ENCODE peak calls at places on chromosomes 6 and 20, in seven cellular contexts. N is GM12892, G is HepG2, L is SK-N-SH, A is GM12878, M is GM12891, X is H1. P is an unnamed sample.

GRCh38 chr20:25508083-25508770 is 77.1 kb downstream of the NINL start:
- DNase-seq in N (no peak), G (peak), L (no peak), A (no peak), M (no peak), X (no peak), P (no peak)

GRCh38 chr20:36477475-36477874 is 63.8 kb upstream of the MYL9 start:
- DNase-seq in L (no peak), G (no peak), X (no peak), N (no peak), M (no peak), A (no peak), P (no peak)

GRCh38 chr6:150236114-150236513 is 93.3 kb downstream of the PPP1R14C start:
- DNase-seq in N (no peak), L (no peak), A (no peak), G (no peak), M (no peak), X (no peak), P (no peak)

GRCh38 chr20:54123587-54124180 is 50.1 kb downstream of the CYP24A1 start:
- DNase-seq in M (no peak), A (no peak), X (peak), L (no peak), G (peak), N (no peak), P (no peak)

GRCh38 chr20:47956261-47956995 is 171.1 kb upstream of the SULF2 start:
- DNase-seq in G (no peak), N (no peak), L (no peak), A (no peak), M (no peak), X (no peak), P (no peak)

GRCh38 chr6:48584846-48585245 is 473.8 kb upstream of the PTCHD4 start:
- DNase-seq in G (no peak), L (no peak), X (no peak), A (no peak), N (no peak), M (no peak), P (no peak)

GRCh38 chr6:64084201-64084663 is 448.6 kb downstream of the PHF3 start:
- DNase-seq in G (peak), X (no peak), L (no peak), A (no peak), N (no peak), M (no peak), P (no peak)

GRCh38 chr20:10433014-10433622 is 904 bp downstream of the MKKS start:
- DNase-seq in M (no peak), A (no peak), X (no peak), L (peak), N (no peak), G (peak), P (no peak)

GRCh38 chr20:49899551-49900383 is 15.6 kb downstream of the SPATA2 start:
- DNase-seq in L (no peak), G (no peak), A (no peak), N (no peak), M (no peak), X (no peak), P (no peak)

GRCh38 chr6:166946125-166946524 is 10.2 kb downstream of the RNASET2 start:
- DNase-seq in L (no peak), X (no peak), G (no peak), N (no peak), M (no peak), A (no peak), P (no peak)

GRCh38 chr20:2750343-2751251 is 49.8 kb downstream of the CPXM1 start:
- DNase-seq in L (no peak), M (no peak), A (no peak), X (no peak), N (no peak), G (peak), P (peak)

GRCh38 chr6:75759207-75759606 is 10.2 kb downstream of the MYO6 start:
- DNase-seq in A (no peak), M (no peak), X (no peak), L (no peak), N (no peak), G (no peak), P (no peak)

GRCh38 chr6:11198663-11199603 is 33.5 kb downstream of the NEDD9 start:
- DNase-seq in L (no peak), X (no peak), N (no peak), M (peak), A (no peak), G (no peak), P (no peak)

GRCh38 chr20:44032583-44033138 is 118.0 kb downstream of the TOX2 start:
- DNase-seq in G (no peak), M (no peak), N (no peak), L (no peak), X (no peak), A (no peak), P (no peak)

GRCh38 chr6:12017263-12017662 is 5.2 kb downstream of the HIVEP1 start:
- DNase-seq in X (no peak), A (no peak), M (no peak), L (no peak), G (no peak), N (no peak), P (no peak)

GRCh38 chr20:59778615-59779200 is 154.7 kb downstream of the SYCP2 start:
- DNase-seq in A (no peak), G (no peak), N (no peak), L (no peak), X (no peak), M (no peak), P (no peak)

GRCh38 chr6:107811591-107812218 is 12.4 kb downstream of the SCML4 start:
- DNase-seq in A (no peak), M (no peak), N (no peak), X (no peak), L (no peak), G (no peak), P (no peak)

GRCh38 chr20:39290575-39290974 is 328.4 kb downstream of the DHX35 start:
- DNase-seq in A (no peak), N (no peak), X (no peak), M (no peak), L (no peak), G (no peak), P (no peak)

GRCh38 chr20:10637062-10637559 is 36.7 kb downstream of the JAG1 start:
- DNase-seq in A (no peak), G (no peak), N (no peak), X (no peak), L (no peak), M (no peak), P (no peak)

GRCh38 chr20:56875052-56875663 is 246.1 kb downstream of the TFAP2C start:
- DNase-seq in G (no peak), M (no peak), X (no peak), N (no peak), A (no peak), L (no peak), P (no peak)

GRCh38 chr6:29887819-29888581 is 54.3 kb upstream of the HLA-A start:
- DNase-seq in L (peak), N (peak), X (no peak), G (no peak), A (peak), M (peak), P (no peak)

GRCh38 chr20:49161428-49162152 is 26.5 kb downstream of the STAU1 start:
- DNase-seq in L (no peak), G (peak), A (no peak), N (no peak), M (no peak), X (no peak), P (no peak)

GRCh38 chr6:101413773-101414172 is 20.3 kb downstream of the GRIK2 start:
- DNase-seq in L (no peak), A (no peak), X (no peak), M (no peak), N (no peak), G (no peak), P (no peak)

GRCh38 chr6:74519172-74519571 is 686.7 kb downstream of the COL12A1 start:
- DNase-seq in N (no peak), L (no peak), A (no peak), M (no peak), X (no peak), G (peak), P (no peak)

GRCh38 chr6:170293411-170293844 is 2.5 kb upstream of the DLL1 start:
- DNase-seq in L (no peak), N (no peak), X (no peak), M (no peak), G (no peak), A (no peak), P (no peak)

GRCh38 chr20:38973546-38974120 is 11.5 kb downstream of the DHX35 start:
- DNase-seq in A (no peak), G (no peak), N (no peak), X (no peak), L (no peak), M (no peak), P (no peak)

GRCh38 chr20:37989601-37990001 is 43.7 kb downstream of the TTI1 start:
- DNase-seq in N (no peak), M (no peak), G (no peak), L (no peak), A (no peak), X (no peak), P (no peak)

GRCh38 chr20:17992224-17992637 is 23.4 kb downstream of the MGME1 start:
- DNase-seq in L (no peak), M (no peak), X (no peak), N (no peak), G (no peak), A (peak), P (no peak)

GRCh38 chr6:154257074-154257473 is 99.5 kb downstream of the IPCEF1 start:
- DNase-seq in N (no peak), L (no peak), G (no peak), M (no peak), A (no peak), X (no peak), P (no peak)

GRCh38 chr20:14848806-14849205 is 511.4 kb upstream of the FLRT3 start:
- DNase-seq in M (no peak), X (no peak), L (no peak), A (no peak), G (no peak), N (no peak), P (no peak)

GRCh38 chr6:971981-972640 is 279.2 kb upstream of the EXOC2 start:
- DNase-seq in X (no peak), A (no peak), M (no peak), G (no peak), N (no peak), L (no peak), P (no peak)

GRCh38 chr6:44000164-44000842 is 126.9 kb downstream of the MRPL14 start:
- DNase-seq in L (peak), A (peak), G (no peak), X (no peak), M (no peak), N (peak), P (no peak)

GRCh38 chr6:132054525-132054924 is 103.4 kb upstream of the CCN2 start:
- DNase-seq in L (no peak), X (no peak), M (no peak), G (no peak), A (no peak), N (no peak), P (no peak)

GRCh38 chr20:4811661-4812181 is 90.0 kb downstream of the PRND start:
- DNase-seq in A (peak), X (no peak), G (no peak), N (no peak), L (no peak), M (no peak), P (no peak)

GRCh38 chr20:35690265-35690664 is 8.9 kb downstream of the NFS1 start:
- DNase-seq in L (no peak), X (no peak), M (no peak), A (no peak), G (no peak), N (no peak), P (no peak)

DNA sequence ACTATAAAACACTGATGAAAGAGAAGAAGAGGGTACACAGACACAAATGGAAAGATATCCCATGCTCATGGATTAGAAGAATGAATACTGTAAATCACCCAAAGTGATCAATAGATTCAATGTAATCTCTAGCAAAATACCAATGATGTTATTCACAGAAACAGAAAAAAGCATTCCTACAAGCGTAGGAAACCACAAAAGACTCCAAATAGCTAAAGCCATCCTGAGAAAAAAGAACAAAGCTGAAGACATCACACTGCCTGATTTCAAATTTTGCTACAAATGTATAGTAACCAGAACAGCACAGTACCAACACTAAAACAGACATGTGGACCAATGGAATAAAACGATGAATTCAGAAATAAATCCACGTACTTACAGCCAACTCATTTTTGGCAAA is 43.0 kb downstream of the THBS2 start:
- DNase-seq in N (no peak), X (no peak), M (no peak), L (no peak), A (no peak), G (no peak), P (no peak)
- TF ChIP-seq TAF1 in N (no peak), X (no peak), M (no peak), L (no peak), A (no peak), G (no peak), P (no peak)

DNA sequence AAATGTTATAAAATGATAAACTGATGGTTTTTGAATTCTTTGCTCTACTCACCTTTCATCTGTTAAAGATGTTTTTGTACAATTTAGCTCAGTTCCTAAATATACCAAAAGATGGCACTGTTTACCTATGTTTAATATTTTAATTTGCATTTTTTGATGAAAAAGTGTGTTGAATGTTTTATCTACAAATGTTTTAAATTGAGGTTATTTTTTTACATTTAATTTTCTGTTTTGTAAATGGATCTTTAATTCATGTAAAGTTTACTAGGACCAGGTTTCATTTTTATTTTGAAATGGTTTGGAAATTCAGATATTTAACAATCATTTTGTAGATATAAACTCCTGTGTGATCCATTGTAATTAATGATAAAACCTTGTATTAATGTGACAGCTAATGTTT is 30.0 kb downstream of the CDKAL1 start:
- DNase-seq in M (no peak), N (no peak), L (no peak), G (no peak), A (no peak), X (no peak), P (peak)
- TF ChIP-seq TAF1 in M (no peak), N (no peak), L (no peak), G (no peak), A (no peak), X (no peak), P (no peak)

GRCh38 chr6:41966961-41967311 is 25.3 kb upstream of the CCND3 start:
- DNase-seq in N (no peak), G (peak), L (no peak), A (no peak), X (no peak), M (no peak), P (peak)

GRCh38 chr6:41966214-41966920 is 24.8 kb upstream of the CCND3 start:
- DNase-seq in N (no peak), L (no peak), G (no peak), M (no peak), A (no peak), X (no peak), P (no peak)

GRCh38 chr6:41974281-41974825 is 32.7 kb upstream of the CCND3 start:
- DNase-seq in N (no peak), L (no peak), M (no peak), G (no peak), A (no peak), X (no peak), P (no peak)

GRCh38 chr6:41967312-41968287 is 26.0 kb upstream of the CCND3 start:
- DNase-seq in L (no peak), G (no peak), X (no peak), A (no peak), M (no peak), N (no peak), P (peak)

DNA sequence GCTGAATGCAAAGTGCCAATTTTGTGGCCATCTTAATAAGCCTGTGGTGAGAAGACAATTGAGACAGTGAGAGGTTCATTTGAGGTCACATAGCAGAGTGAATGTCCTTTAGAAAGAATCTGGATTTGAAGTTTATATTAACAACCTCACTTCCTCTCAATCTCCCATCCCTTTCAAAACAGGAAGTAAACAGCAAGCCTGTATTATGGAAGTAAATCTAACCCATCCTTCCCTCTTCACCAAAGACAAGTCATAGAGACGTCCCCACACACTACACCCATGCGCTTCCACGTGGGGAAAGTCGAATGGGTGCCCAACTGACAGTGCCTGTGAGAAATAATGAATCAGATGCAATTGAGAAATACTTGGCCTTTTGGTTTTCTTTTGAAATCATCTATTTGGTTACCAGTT is 28.8 kb upstream of the CCND3 start:
- DNase-seq in N (no peak), L (no peak), M (no peak), G (no peak), A (no peak), X (no peak), P (no peak)
- TF ChIP-seq TAF1 in N (no peak), L (no peak), M (no peak), G (no peak), A (no peak), X (no peak), P (no peak)

GRCh38 chr6:168127384-168127868 is 48.4 kb upstream of the FRMD1 start:
- DNase-seq in N (no peak), M (no peak), L (no peak), A (no peak), X (no peak), G (no peak), P (no peak)
- TF ChIP-seq TAF1 in N (no peak), M (no peak), L (no peak), A (no peak), X (no peak), G (no peak), P (no peak)

DNA sequence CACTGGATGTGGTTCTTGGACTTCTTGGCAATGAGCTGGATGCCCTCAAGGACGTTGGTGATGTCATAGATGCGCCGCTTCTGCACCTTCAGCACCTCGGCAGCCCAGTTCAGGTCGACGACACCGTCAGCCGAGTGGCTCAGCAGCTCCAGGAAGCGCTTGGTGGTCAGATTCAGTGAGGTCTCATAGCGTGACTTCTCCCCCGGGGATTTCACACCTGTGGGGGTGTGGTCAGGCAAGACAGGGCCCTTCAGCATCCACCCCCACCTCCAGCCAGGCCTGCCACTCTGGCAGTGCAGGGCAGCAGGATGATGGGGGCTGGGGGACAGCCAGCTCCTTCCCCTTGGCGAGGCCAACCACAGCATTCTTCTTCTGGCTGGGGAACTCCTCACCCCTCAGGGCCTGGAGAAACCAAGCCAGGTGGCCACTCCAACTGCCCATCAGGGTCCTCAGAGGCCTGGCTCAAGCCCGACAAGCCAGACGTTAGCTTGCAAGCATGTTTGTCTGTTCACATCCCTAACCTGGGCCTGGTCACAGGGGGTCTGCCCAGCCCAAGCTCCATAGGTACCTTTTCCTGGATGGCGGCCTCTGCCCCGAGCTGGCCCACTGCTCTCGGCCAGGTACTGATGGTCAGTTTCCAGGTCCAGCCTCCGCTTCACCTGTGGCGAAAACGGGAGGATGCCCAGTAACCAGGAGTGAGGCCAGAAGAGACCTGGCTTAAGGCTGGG is 5.7 kb upstream of the NECAB3 start:
- DNase-seq in L (no peak), A (peak), G (no peak), M (peak), X (no peak), N (peak), P (no peak)
- TF ChIP-seq TAF1 in L (no peak), A (no peak), G (no peak), M (no peak), X (no peak), N (no peak), P (no peak)

GRCh38 chr6:33840064-33840926 is 36.5 kb upstream of the MLN start:
- DNase-seq in M (peak), A (peak), L (no peak), G (peak), N (peak), X (no peak), P (peak)
- TF ChIP-seq TAF1 in M (no peak), A (no peak), L (no peak), G (peak), N (no peak), X (no peak), P (peak)

GRCh38 chr6:125793863-125794262 is 3.1 kb downstream of the NCOA7 start:
- DNase-seq in M (no peak), L (peak), N (no peak), G (no peak), X (no peak), A (no peak), P (no peak)
- TF ChIP-seq TAF1 in M (no peak), L (no peak), N (no peak), G (no peak), X (no peak), A (no peak), P (no peak)

DNA sequence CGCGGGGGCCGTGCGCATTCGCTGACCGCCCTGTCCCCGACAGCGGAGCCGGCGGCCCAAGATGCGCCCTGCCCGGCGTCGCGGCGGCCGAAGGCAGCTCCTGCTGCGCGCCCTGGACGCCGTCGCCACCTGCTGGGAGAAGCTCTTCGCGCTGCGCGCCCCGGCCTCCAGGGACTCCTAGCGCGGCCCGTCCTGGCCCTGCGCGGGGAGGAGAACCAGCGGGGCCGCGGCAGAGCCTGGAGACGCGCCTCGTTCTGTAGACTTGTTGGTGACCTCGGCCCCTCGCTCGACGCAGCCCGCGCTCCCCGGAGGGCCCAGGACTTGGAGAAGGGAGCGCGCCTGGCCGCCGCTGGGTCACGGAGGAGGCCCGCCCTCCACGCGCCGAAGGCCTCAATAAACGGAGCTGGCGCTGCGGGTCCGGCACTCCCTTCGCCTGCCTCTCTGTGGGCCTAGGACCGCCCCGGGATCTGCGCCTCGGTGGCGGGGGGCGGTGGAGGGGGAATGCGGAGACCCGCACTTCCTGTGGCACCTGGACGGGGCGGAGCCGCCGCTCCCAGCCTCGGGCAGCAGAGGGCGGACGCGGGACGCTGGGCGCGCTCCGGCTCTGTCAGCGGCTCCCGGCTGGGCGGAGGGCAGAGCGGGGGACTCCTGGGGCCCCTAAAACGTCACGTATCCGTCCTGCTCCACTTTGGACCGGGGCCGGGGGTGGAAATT is 2.8 kb downstream of the C20orf204 start:
- DNase-seq in N (peak), A (no peak), M (peak), G (no peak), L (peak), X (no peak), P (peak)
- TF ChIP-seq TAF1 in N (no peak), A (peak), M (peak), G (no peak), L (no peak), X (no peak), P (peak)

GRCh38 chr6:134272365-134272764 is 45.5 kb downstream of the SGK1 start:
- DNase-seq in X (no peak), M (no peak), L (no peak), N (no peak), A (no peak), G (no peak), P (no peak)

GRCh38 chr6:134267917-134268361 is 50.0 kb downstream of the SGK1 start:
- DNase-seq in A (no peak), X (peak), N (no peak), G (peak), M (no peak), L (no peak), P (no peak)
- TF ChIP-seq TAF1 in A (no peak), X (no peak), N (no peak), G (no peak), M (no peak), L (no peak), P (no peak)

P was measured in K562.